ENCODE peak calls at places on chromosome 22, in ten cellular contexts. T is heart left ventricle, V is left lung, H is colonic mucosa, K is RWPE1, R is H1, G is AG09309, F is endodermal cell, U is K562, W is cardiac muscle cell. D is an unnamed sample.

GRCh38 chr22:21712751-21713427 is 22.7 kb downstream of the YPEL1 start:
- DNase-seq in T (peak), V (no peak), H (peak), K (peak), R (peak), G (peak), F (peak), U (peak), W (peak), D (no peak)

GRCh38 chr22:25081409-25081824 is 118.2 kb upstream of the CRYBB3 start:
- DNase-seq in T (no peak), V (no peak), H (peak), K (peak), R (peak), G (no peak), F (peak), U (peak), W (peak), D (peak)

GRCh38 chr22:50482107-50483074 is 1.0 kb downstream of the ADM2 start:
- DNase-seq in T (no peak), V (peak), H (no peak), K (no peak), R (peak), G (no peak), F (peak), U (no peak), W (no peak), D (no peak)

GRCh38 chr22:39408807-39409206 is 9.2 kb downstream of the TAB1 start:
- DNase-seq in T (no peak), V (no peak), H (no peak), K (no peak), R (no peak), G (no peak), F (no peak), U (no peak), W (no peak), D (no peak)

GRCh38 chr22:21938071-21938822 is 14.4 kb downstream of the PPM1F start:
- DNase-seq in T (peak), V (peak), H (peak), K (peak), R (peak), G (peak), F (peak), U (peak), W (peak), D (peak)

GRCh38 chr22:26457661-26458272 is 25.8 kb downstream of the HPS4 start:
- DNase-seq in T (no peak), V (no peak), H (no peak), K (no peak), R (no peak), G (no peak), F (no peak), U (no peak), W (no peak), D (no peak)

GRCh38 chr22:19107730-19108074 is 14.5 kb downstream of the DGCR2 start:
- DNase-seq in T (no peak), V (no peak), H (no peak), K (no peak), R (no peak), G (no peak), F (no peak), U (no peak), W (no peak), D (no peak)

GRCh38 chr22:23184764-23185113 is 4.4 kb downstream of the BCR start:
- DNase-seq in T (no peak), V (no peak), H (no peak), K (no peak), R (no peak), G (no peak), F (no peak), U (no peak), W (no peak), D (no peak)

GRCh38 chr22:44192098-44192810 is 11.5 kb downstream of the PARVG start:
- DNase-seq in T (no peak), V (no peak), H (no peak), K (peak), R (peak), G (no peak), F (peak), U (peak), W (peak), D (no peak)

GRCh38 chr22:38792833-38793232 is 1.1 kb downstream of the DNAL4 start:
- DNase-seq in T (no peak), V (no peak), H (no peak), K (no peak), R (no peak), G (no peak), F (no peak), U (no peak), W (peak), D (no peak)

GRCh38 chr22:19981961-19982920 is 34.4 kb downstream of the ARVCF start:
- DNase-seq in T (no peak), V (peak), H (no peak), K (no peak), R (no peak), G (no peak), F (no peak), U (no peak), W (no peak), D (no peak)

DNA sequence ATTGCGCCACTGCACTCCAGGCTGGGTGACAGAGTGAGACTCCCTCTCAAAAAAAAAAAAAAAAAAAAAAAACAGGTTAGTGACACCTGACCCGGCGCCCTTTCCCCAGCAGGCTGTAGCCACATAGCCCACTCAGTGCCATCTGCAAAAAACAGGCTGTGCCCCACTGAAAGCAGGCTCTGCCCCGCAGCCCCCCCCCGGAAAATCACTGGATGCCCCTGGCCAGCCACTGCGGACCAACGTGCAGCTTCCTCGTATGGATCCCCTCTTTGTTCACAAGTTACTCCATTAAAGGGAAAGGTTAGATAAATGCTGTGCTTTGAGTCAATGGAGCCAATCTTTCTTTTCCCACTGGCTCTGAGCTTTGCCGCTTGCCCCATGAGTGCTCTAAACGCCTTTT is 660.3 kb downstream of the TBC1D22A start:
- DNase-seq in T (no peak), V (no peak), H (no peak), K (no peak), R (no peak), G (no peak), F (no peak), U (no peak), W (no peak), D (no peak)
- TF ChIP-seq CTCF in T (no peak), V (no peak), H (no peak), K (no peak), R (no peak), G (no peak), F (no peak), U (no peak), W (no peak), D (no peak)

GRCh38 chr22:42719133-42719532 is 1.5 kb downstream of the A4GALT start:
- DNase-seq in T (peak), V (no peak), H (no peak), K (no peak), R (no peak), G (no peak), F (peak), U (no peak), W (peak), D (no peak)
- TF ChIP-seq CTCF in T (no peak), V (no peak), H (no peak), K (no peak), R (no peak), G (no peak), F (peak), U (no peak), W (no peak), D (peak)

GRCh38 chr22:17540481-17540880 is 22.8 kb upstream of the SLC25A18 start:
- DNase-seq in T (no peak), V (no peak), H (no peak), K (no peak), R (peak), G (no peak), F (peak), U (peak), W (no peak), D (no peak)
- TF ChIP-seq CTCF in T (no peak), V (no peak), H (no peak), K (no peak), R (peak), G (no peak), F (peak), U (peak), W (no peak), D (no peak)

DNA sequence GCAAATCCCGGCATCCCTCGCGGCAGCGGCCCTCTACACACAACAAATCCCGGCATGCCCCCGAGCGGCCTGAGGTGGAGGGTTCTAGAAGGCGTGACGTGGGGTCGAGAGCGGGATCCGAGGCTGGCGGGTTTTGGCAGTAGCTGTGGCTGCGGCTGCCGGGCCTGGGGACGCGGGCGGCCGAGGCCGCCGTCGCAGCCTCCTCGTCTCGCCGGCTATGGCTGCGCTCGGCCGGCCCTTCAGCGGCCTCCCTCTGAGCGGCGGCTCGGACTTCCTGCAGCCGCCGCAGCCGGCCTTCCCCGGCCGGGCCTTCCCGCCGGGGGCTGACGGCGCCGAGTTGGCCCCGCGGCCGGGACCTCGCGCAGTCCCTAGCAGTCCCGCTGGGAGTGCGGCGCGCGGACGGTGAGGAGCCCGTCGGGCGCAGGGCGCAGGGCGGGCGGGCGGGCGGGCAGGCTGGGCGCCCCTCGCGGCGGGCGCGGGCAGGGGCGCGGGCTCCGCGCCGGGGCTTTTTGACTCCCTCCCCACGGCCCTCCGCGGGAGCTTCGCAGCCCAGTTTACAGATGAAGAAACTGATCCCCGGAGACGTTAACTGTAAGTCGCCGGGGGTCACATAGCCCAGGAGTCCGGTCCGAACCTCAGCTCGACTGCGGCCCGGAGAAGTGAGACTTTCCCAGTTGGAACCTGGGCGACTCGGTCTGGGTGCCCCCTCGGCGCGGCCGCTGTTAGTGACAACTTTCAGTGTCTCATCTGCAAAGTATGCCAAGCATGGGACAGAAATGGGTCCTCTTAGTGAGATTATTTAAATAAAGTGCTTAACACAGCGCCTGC is at the start of gene CCDC117:
- DNase-seq in T (peak), V (peak), H (peak), K (peak), R (peak), G (peak), F (peak), U (peak), W (peak), D (peak)
- TF ChIP-seq CTCF in T (peak), V (no peak), H (no peak), K (no peak), R (no peak), G (no peak), F (peak), U (peak), W (peak), D (peak)

GRCh38 chr22:32793604-32794003 is 7.9 kb upstream of the TIMP3 start:
- DNase-seq in T (no peak), V (no peak), H (no peak), K (no peak), R (no peak), G (no peak), F (no peak), U (no peak), W (no peak), D (no peak)

GRCh38 chr22:32795214-32795596 is 6.3 kb upstream of the TIMP3 start:
- DNase-seq in T (no peak), V (no peak), H (no peak), K (no peak), R (no peak), G (no peak), F (no peak), U (no peak), W (no peak), D (no peak)

GRCh38 chr22:32796865-32797573 is 4.5 kb upstream of the TIMP3 start:
- DNase-seq in T (peak), V (peak), H (peak), K (peak), R (peak), G (peak), F (peak), U (peak), W (peak), D (peak)

GRCh38 chr22:32791056-32791455 is 10.4 kb upstream of the TIMP3 start:
- DNase-seq in T (no peak), V (no peak), H (no peak), K (no peak), R (no peak), G (no peak), F (no peak), U (no peak), W (no peak), D (no peak)

DNA sequence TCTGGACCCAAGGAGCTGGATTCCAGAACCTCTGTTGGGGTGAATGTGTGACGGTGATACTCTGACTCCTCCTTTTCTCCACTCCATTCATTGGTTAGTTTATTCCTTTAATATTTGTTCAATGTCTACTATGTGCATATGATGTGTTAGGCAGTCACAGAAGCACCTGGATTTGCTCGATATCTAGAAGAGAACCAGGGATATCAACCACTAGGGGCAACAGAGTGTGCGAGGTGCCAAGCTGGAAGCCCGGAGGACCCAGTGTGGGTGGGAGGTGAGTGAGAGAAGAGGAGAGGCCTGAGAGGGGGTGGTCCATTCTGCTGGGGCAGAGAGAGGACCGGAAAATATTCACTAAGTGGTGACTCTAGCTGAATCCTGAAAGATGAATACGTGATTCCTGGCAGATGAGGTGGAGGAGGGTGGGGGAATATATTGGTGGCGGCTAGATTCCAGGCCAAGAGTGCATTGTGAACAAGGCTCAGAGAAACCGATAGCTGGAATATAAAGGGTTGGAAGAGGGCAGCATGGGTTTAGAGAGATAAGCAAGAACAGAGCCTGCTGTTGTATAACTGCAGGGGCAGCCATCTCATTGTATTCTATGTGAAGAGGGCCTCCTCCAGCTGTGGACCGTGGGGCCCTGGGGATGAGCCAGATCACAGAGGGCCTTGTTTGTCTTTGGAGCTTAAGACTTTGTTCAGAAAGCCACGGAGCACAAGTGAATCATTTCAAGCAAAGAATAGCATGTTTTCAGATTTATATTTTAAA is 6.9 kb upstream of the TIMP3 start:
- DNase-seq in T (no peak), V (no peak), H (no peak), K (no peak), R (no peak), G (no peak), F (peak), U (peak), W (no peak), D (no peak)
- TF ChIP-seq CTCF in T (no peak), V (no peak), H (no peak), K (no peak), R (peak), G (no peak), F (peak), U (no peak), W (peak), D (no peak)